ENCODE peak calls at places on chromosomes 1 and 21, in six cellular contexts. D is EL; R is effector CD4-positive, alpha-beta T cell; C is iPS-NIHi11; E is NCI-H146; X is endothelial cell of umbilical vein. F is an unnamed sample.

GRCh38 chr1:208183977-208184901 is 59.9 kb downstream of the PLXNA2 start:
- DNase-seq in D (peak), R (no peak), C (no peak), E (no peak), X (no peak), F (no peak)

GRCh38 chr1:202915146-202915545 is 11.9 kb downstream of the KLHL12 start:
- DNase-seq in D (no peak), R (no peak), C (no peak), E (peak), X (no peak), F (no peak)

GRCh38 chr1:222865718-222866117 is 50.9 kb downstream of the DISP1 start:
- DNase-seq in D (no peak), R (no peak), C (no peak), E (no peak), X (no peak), F (no peak)

GRCh38 chr1:45266151-45266801 is 59.9 kb upstream of the ZSWIM5 start:
- DNase-seq in D (peak), R (no peak), C (no peak), E (no peak), X (peak), F (no peak)

GRCh38 chr21:36038701-36039497 is 21.4 kb downstream of the SETD4 start:
- DNase-seq in D (no peak), R (no peak), C (no peak), E (no peak), X (no peak), F (no peak)

GRCh38 chr1:25474439-25475047 is 43.8 kb downstream of the MACO1 start:
- DNase-seq in D (no peak), R (no peak), C (no peak), E (no peak), X (no peak), F (no peak)

GRCh38 chr1:93705897-93706500 is 24.4 kb upstream of the BCAR3 start:
- DNase-seq in D (no peak), R (no peak), C (no peak), E (no peak), X (no peak), F (peak)

GRCh38 chr21:18161841-18162240 is 82.8 kb upstream of the CHODL start:
- DNase-seq in D (no peak), R (no peak), C (no peak), E (no peak), X (no peak), F (no peak)

GRCh38 chr1:67482733-67483482 is 52.7 kb upstream of the SERBP1 start:
- DNase-seq in D (no peak), R (no peak), C (no peak), E (no peak), X (no peak), F (no peak)

GRCh38 chr1:154607084-154607747 is 770 bp downstream of the ADAR start:
- DNase-seq in D (peak), R (no peak), C (no peak), E (no peak), X (peak), F (no peak)

GRCh38 chr1:232038704-232039103 is 412.1 kb downstream of the DISC1 start:
- DNase-seq in D (no peak), R (no peak), C (no peak), E (peak), X (peak), F (no peak)

GRCh38 chr1:178465011-178465410 is 31.8 kb downstream of the CLEC20A start:
- DNase-seq in D (peak), R (no peak), C (no peak), E (no peak), X (peak), F (no peak)

F was measured in endodermal cell.